ENCODE peak calls at places on chromosomes 16 and 17, in eight cellular contexts. I is T follicular helper cell, H is BE2C, N is AG20443, R is GM23338, W is AG08396, Z is HCEC 1CT, E is epithelial cell of esophagus. O is an unnamed sample.

GRCh38 chr16:58264961-58265479 is 29.8 kb downstream of the PRSS54 start:
- DNase-seq in Z (peak), R (no peak), N (peak), W (peak), I (no peak), E (peak), H (peak), O (no peak)

GRCh38 chr16:62254847-62255246 is 218.6 kb upstream of the CDH8 start:
- DNase-seq in E (peak), R (no peak), H (peak), W (no peak), Z (no peak), N (no peak), I (no peak), O (no peak)

GRCh38 chr16:2929693-2930092 is 18.0 kb downstream of the FLYWCH1 start:
- DNase-seq in I (no peak), H (no peak), E (no peak), Z (no peak), W (no peak), R (no peak), N (no peak), O (no peak)

GRCh38 chr17:6894206-6894528 is 62.6 kb upstream of the TEKT1 start:
- DNase-seq in N (peak), E (peak), I (no peak), H (no peak), R (peak), W (no peak), Z (no peak), O (no peak)

GRCh38 chr16:82241469-82242052 is 71.5 kb upstream of the MPHOSPH6 start:
- DNase-seq in N (no peak), I (no peak), R (peak), H (no peak), E (no peak), W (no peak), Z (no peak), O (no peak)

GRCh38 chr16:70680495-70681381 is 5.1 kb downstream of the MTSS2 start:
- DNase-seq in R (no peak), W (no peak), I (no peak), N (no peak), Z (no peak), H (no peak), E (no peak), O (no peak)

GRCh38 chr16:86252596-86252995 is 257.7 kb upstream of the FOXF1 start:
- DNase-seq in H (peak), W (peak), N (peak), E (no peak), I (no peak), Z (peak), R (peak), O (no peak)

GRCh38 chr16:81096715-81097208 is 567 bp upstream of the GCSH start:
- DNase-seq in H (no peak), W (no peak), I (no peak), E (no peak), R (no peak), Z (no peak), N (no peak), O (no peak)

GRCh38 chr16:54080524-54081008 is 206.0 kb downstream of the IRX3 start:
- DNase-seq in N (peak), E (peak), I (no peak), R (no peak), Z (peak), W (peak), H (no peak), O (peak)

GRCh38 chr17:73278465-73279453 is 17.1 kb upstream of the CPSF4L start:
- DNase-seq in R (no peak), E (peak), Z (no peak), W (peak), N (peak), I (no peak), H (peak), O (no peak)

GRCh38 chr17:43952724-43953666 is 745 bp downstream of the PYY start:
- DNase-seq in W (no peak), E (no peak), R (peak), H (no peak), N (peak), I (no peak), Z (no peak), O (no peak)

GRCh38 chr16:31532120-31532519 is 4.4 kb downstream of the AHSP start:
- DNase-seq in Z (no peak), I (no peak), N (no peak), W (no peak), H (no peak), E (no peak), R (no peak), O (no peak)

GRCh38 chr17:49338883-49339282 is 23.2 kb downstream of the ZNF652 start:
- DNase-seq in R (no peak), Z (no peak), N (no peak), I (no peak), E (no peak), H (no peak), W (no peak), O (no peak)